ENCODE peak calls at places on chromosome 1, in five cellular contexts. L is HCT116, J is K562, A is GM12878, T is SK-N-SH. H is an unnamed sample.

GRCh38 chr1:16173447-16174260 is 17.8 kb upstream of the EPHA2 start:
- DNase-seq in L (peak; percentile 94), J (peak; percentile 48), A (no peak), T (no peak), H (no peak)

GRCh38 chr1:88552226-88552625 is 131.8 kb upstream of the PKN2 start:
- DNase-seq in L (peak; percentile 2), J (no peak), A (no peak), T (no peak), H (no peak)

GRCh38 chr1:102640872-102641271 is 467.4 kb downstream of the COL11A1 start:
- DNase-seq in L (no peak), J (no peak), A (no peak), T (no peak), H (no peak)

GRCh38 chr1:208206092-208206698 is 38.0 kb downstream of the PLXNA2 start:
- DNase-seq in L (no peak), J (no peak), A (no peak), T (no peak), H (no peak)

GRCh38 chr1:39900662-39901485 is 843 bp downstream of the MYCL start:
- DNase-seq in L (no peak), J (peak; percentile 52), A (no peak), T (peak; percentile 70), H (no peak)

GRCh38 chr1:54809496-54810074 is 8.5 kb upstream of the TTC22 start:
- DNase-seq in L (no peak), J (no peak), A (no peak), T (no peak), H (no peak)

GRCh38 chr1:100699744-100700143 is 19.8 kb upstream of the VCAM1 start:
- DNase-seq in L (no peak), J (no peak), A (no peak), T (no peak), H (no peak)

GRCh38 chr1:22969224-22969829 is 3.3 kb downstream of the LACTBL1 start:
- DNase-seq in L (no peak), J (no peak), A (no peak), T (peak; percentile 58), H (no peak)

GRCh38 chr1:41743361-41743760 is 175.4 kb downstream of the HIVEP3 start:
- DNase-seq in L (no peak), J (no peak), A (no peak), T (no peak), H (no peak)

GRCh38 chr1:66623812-66624211 is 89.9 kb downstream of the SGIP1 start:
- DNase-seq in L (no peak), J (no peak), A (no peak), T (no peak), H (no peak)

GRCh38 chr1:14439015-14439414 is 159.5 kb upstream of the KAZN start:
- DNase-seq in L (no peak), J (no peak), A (no peak), T (no peak), H (no peak)

GRCh38 chr1:42744030-42744413 is 4.0 kb upstream of the CLDN19 start:
- DNase-seq in L (no peak), J (no peak), A (no peak), T (no peak), H (no peak)

GRCh38 chr1:36257375-36257767 is 33.1 kb downstream of the THRAP3 start:
- DNase-seq in L (no peak), J (no peak), A (no peak), T (no peak), H (no peak)

GRCh38 chr1:23555225-23555801 is 4.0 kb downstream of the ID3 start:
- DNase-seq in L (no peak), J (no peak), A (no peak), T (no peak), H (no peak)

GRCh38 chr1:110538082-110538481 is 19.1 kb upstream of the KCNA10 start:
- DNase-seq in L (no peak), J (no peak), A (no peak), T (no peak), H (no peak)

GRCh38 chr1:182357913-182358312 is 33.7 kb downstream of the GLUL start:
- DNase-seq in L (no peak), J (no peak), A (no peak), T (no peak), H (no peak)

GRCh38 chr1:112605633-112606327 is 13.2 kb downstream of the ST7L start:
- DNase-seq in L (no peak), J (no peak), A (no peak), T (no peak), H (no peak)

GRCh38 chr1:192732787-192733186 is 76.1 kb upstream of the RGS2 start:
- DNase-seq in L (peak; percentile 28), J (no peak), A (no peak), T (peak; percentile 8), H (no peak)

GRCh38 chr1:55213029-55213884 is 1.9 kb downstream of the USP24 start:
- DNase-seq in L (no peak), J (no peak), A (no peak), T (no peak), H (no peak)

GRCh38 chr1:19122668-19123067 is 87.4 kb downstream of the UBR4 start:
- DNase-seq in L (no peak), J (no peak), A (no peak), T (no peak), H (no peak)

GRCh38 chr1:224486801-224487583 is 52.4 kb upstream of the WDR26 start:
- DNase-seq in L (no peak), J (no peak), A (no peak), T (no peak), H (no peak)

GRCh38 chr1:54283214-54283996 is 83.4 kb downstream of the MRPL37 start:
- DNase-seq in L (no peak), J (peak; percentile 57), A (no peak), T (no peak), H (no peak)

GRCh38 chr1:7886346-7886745 is 33.5 kb upstream of the UTS2 start:
- DNase-seq in L (no peak), J (no peak), A (no peak), T (no peak), H (no peak)

GRCh38 chr1:213533125-213533524 is 454.6 kb upstream of the PROX1 start:
- DNase-seq in L (no peak), J (no peak), A (no peak), T (no peak), H (no peak)

GRCh38 chr1:230812568-230812967 is 55.8 kb downstream of the C1orf198 start:
- DNase-seq in L (no peak), J (no peak), A (no peak), T (no peak), H (no peak)

GRCh38 chr1:213652109-213652508 is 335.7 kb upstream of the PROX1 start:
- DNase-seq in L (no peak), J (no peak), A (no peak), T (no peak), H (no peak)

GRCh38 chr1:203048086-203048485 is 21.8 kb downstream of the PPFIA4 start:
- DNase-seq in L (no peak), J (no peak), A (no peak), T (no peak), H (no peak)

GRCh38 chr1:8813991-8814390 is 3.4 kb downstream of the RERE start:
- DNase-seq in L (no peak), J (no peak), A (no peak), T (no peak), H (no peak)

GRCh38 chr1:236280438-236281285 is 1.1 kb downstream of the ERO1B start:
- DNase-seq in L (no peak), J (no peak), A (no peak), T (peak; percentile 23), H (peak; percentile 14)

GRCh38 chr1:48066951-48067350 is 69.8 kb upstream of the TRABD2B start:
- DNase-seq in L (no peak), J (no peak), A (no peak), T (no peak), H (no peak)

GRCh38 chr1:199685369-199685768 is 342.1 kb upstream of the NR5A2 start:
- DNase-seq in L (peak; percentile 74), J (no peak), A (no peak), T (no peak), H (peak; percentile 18)
- TF ChIP-seq JUND in L (peak; percentile 90), J (no peak), A (no peak), T (no peak), H (no peak)

DNA sequence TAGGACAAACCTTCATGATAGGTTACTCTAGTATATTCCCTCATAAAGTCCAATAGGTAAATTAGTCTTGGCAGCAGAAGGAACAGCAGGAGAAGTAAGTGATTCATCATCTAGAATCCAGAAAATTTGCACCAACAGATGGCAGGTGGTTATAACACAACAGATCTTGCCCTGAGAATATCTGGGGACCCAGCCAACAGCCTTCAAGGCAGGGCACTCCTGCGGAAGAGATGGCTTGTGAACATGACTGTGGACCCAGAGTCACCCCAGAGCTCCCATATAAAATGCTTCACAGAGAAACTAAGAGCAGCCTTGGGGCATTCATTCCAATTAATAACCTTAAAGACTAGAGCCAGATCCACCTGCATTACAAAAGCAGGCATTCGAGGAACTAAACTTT is 7.9 kb upstream of the PLA2G2C start:
- DNase-seq in L (no peak), J (no peak), A (no peak), T (no peak), H (no peak)
- TF ChIP-seq JUND in L (no peak), J (no peak), A (no peak), T (no peak), H (no peak)

GRCh38 chr1:215830221-215830620 is 263.1 kb downstream of the KCTD3 start:
- DNase-seq in L (no peak), J (no peak), A (no peak), T (no peak), H (no peak)

GRCh38 chr1:215835951-215836350 is 268.8 kb downstream of the KCTD3 start:
- DNase-seq in L (no peak), J (no peak), A (no peak), T (no peak), H (no peak)

DNA sequence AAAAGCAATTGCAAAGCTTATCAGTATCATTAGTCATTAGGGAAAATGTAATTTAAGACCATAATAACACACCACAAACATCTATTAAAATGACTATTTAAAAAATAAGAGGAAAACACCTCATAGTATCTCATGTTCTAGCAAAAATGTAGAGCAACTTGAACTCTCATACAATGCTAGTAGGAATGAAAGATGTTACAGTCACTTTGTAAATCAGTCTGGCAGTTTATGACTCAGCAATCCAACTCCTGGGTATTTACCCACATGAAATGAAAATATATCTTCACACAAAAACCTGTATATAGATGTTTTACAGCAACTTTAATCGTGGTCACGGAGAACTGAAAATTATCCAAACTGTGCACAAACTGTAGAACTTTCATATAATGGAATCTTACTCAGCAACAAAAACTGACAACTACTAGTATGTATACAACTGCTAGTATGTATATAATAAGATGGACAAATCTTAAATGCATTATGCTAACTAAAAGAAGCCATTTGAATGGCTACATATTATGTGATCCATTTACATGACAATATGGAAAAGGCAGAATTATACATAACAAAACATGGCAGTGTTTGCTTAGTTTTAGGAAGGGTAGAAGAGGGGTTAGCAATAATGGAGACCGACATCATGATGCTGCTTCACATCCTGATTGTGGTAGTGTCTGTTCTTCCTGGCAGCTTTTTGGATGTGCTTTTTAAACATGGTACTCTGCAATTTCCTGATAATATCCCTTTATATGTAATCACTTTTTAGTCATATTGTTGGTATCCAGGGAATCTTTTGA is 267.0 kb downstream of the KCTD3 start:
- DNase-seq in L (no peak), J (no peak), A (no peak), T (no peak), H (no peak)
- TF ChIP-seq JUND in L (no peak), J (no peak), A (no peak), T (no peak), H (no peak)

DNA sequence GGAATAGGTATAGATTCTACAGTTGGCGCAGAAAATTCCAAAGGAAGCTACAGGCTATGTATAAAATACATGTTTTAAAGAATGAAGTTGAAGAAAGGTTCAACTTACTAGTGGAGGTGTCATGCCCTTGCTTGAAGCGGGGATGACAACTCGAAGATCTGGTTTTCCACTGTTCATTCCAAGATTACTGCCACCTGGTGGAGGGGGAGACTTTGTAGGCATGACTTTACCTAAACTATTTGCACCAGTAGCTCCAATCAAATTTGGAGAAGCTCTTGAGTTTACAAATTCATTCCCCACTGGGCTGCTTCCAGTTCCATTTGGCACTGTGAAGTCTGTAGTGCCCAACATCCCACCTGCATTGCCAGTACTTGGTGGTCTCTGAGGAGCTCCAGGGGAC is 81.7 kb downstream of the AXDND1 start:
- DNase-seq in L (peak; percentile 12), J (peak; percentile 18), A (no peak), T (no peak), H (no peak)
- TF ChIP-seq JUND in L (no peak), J (no peak), A (no peak), T (no peak), H (no peak)

H was measured in T47D.